ENCODE peak calls at places on chromosome 22, in seven cellular contexts. T is psoas muscle, Y is sigmoid colon, P is AG04450, I is mammary epithelial cell, B is lower lobe of right lung, H is uterus. S is an unnamed sample.

GRCh38 chr22:49660794-49661781 is 166.6 kb downstream of the BRD1 start:
- DNase-seq in T (no peak), Y (peak; percentile 49), P (no peak), I (no peak), B (peak; percentile 37), H (peak; percentile 10), S (peak; percentile 50)

GRCh38 chr22:21915624-21916308 is 36.9 kb downstream of the PPM1F start:
- DNase-seq in T (no peak), Y (no peak), P (no peak), I (no peak), B (no peak), H (no peak), S (no peak)

GRCh38 chr22:19855504-19856409 is 1.1 kb upstream of the GNB1L start:
- DNase-seq in T (peak; percentile 66), Y (peak; percentile 85), P (no peak), I (peak; percentile 57), B (peak; percentile 79), H (peak; percentile 69), S (peak; percentile 74)

GRCh38 chr22:26485013-26485412 is 1.3 kb downstream of the SRRD start:
- DNase-seq in T (no peak), Y (no peak), P (no peak), I (no peak), B (no peak), H (no peak), S (no peak)

GRCh38 chr22:48588881-48589450 is 1238.7 kb downstream of the BRD1 start:
- DNase-seq in T (no peak), Y (no peak), P (no peak), I (no peak), B (peak; percentile 8), H (no peak), S (no peak)

GRCh38 chr22:25419247-25420113 is 145.0 kb upstream of the GRK3 start:
- DNase-seq in T (no peak), Y (peak; percentile 77), P (no peak), I (no peak), B (peak; percentile 72), H (no peak), S (no peak)

GRCh38 chr22:49587421-49587820 is 240.3 kb downstream of the BRD1 start:
- DNase-seq in T (no peak), Y (peak; percentile 55), P (no peak), I (no peak), B (peak; percentile 25), H (no peak), S (peak; percentile 44)

GRCh38 chr22:26404851-26405357 is 24.2 kb upstream of the ASPHD2 start:
- DNase-seq in T (no peak), Y (no peak), P (no peak), I (no peak), B (no peak), H (no peak), S (no peak)

GRCh38 chr22:43530864-43531201 is 119.0 kb downstream of the MPPED1 start:
- DNase-seq in T (no peak), Y (no peak), P (no peak), I (peak; percentile 43), B (no peak), H (no peak), S (no peak)

GRCh38 chr22:50112151-50113118 is 22.6 kb downstream of the MOV10L1 start:
- DNase-seq in T (no peak), Y (no peak), P (peak; percentile 21), I (peak; percentile 11), B (no peak), H (no peak), S (no peak)

GRCh38 chr22:26648011-26648497 is 9.3 kb upstream of the MIAT start:
- DNase-seq in T (no peak), Y (no peak), P (no peak), I (no peak), B (no peak), H (no peak), S (no peak)

GRCh38 chr22:49213731-49214352 is 613.8 kb downstream of the BRD1 start:
- DNase-seq in T (no peak), Y (peak; percentile 14), P (no peak), I (no peak), B (peak; percentile 11), H (no peak), S (no peak)

GRCh38 chr22:25637032-25637431 is 72.6 kb downstream of the GRK3 start:
- DNase-seq in T (no peak), Y (no peak), P (no peak), I (no peak), B (no peak), H (no peak), S (no peak)

GRCh38 chr22:49325531-49326395 is 501.9 kb downstream of the BRD1 start:
- DNase-seq in T (no peak), Y (peak; percentile 41), P (no peak), I (no peak), B (peak; percentile 19), H (no peak), S (peak; percentile 29)

DNA sequence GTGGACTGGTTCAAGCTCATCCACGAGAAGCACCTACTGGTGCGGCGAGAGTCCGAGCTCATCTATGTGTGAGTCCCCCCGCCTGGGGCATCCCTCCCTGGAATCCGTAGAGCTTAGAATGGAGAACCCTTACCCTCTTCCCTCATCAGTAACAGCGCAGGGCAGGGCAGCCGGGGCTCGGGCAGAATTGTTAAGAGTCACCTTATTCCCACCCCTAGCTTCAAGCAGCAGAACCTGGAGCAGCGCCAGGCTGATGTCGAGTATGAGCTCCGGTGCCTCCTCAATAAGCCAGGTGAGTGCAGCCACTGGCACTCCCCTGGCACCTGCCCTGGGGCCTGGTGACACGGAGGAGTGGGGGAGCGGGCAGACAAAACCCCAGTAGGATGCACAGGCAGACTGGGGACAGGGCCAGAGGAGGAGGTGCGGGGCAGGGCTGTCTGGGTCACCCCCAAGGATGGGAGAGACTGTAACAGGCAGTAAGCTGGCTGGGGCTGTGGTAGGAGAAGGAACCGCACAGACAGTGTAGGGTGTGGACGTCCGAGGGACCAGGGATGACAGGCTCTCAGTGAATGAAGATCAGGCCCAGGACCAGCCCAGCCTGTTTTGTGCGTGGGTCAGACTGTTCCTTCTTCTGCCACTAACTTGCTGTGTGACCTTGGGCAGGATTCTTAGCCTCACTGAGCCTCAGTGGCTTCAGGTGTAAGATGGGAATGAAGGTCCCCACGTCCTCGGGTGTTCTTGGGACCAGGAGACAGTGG is 20.4 kb downstream of the C22orf23 start:
- DNase-seq in T (no peak), Y (peak; percentile 74), P (no peak), I (peak; percentile 24), B (peak; percentile 90), H (peak; percentile 55), S (no peak)
- H3K27ac ChIP-seq in T (peak overlapping the region; percentile 54), Y (peak overlapping the region; percentile 97), P (peak overlapping the region; percentile 34), I (no peak overlapping the region), B (peak overlapping the region; percentile 56), H (peak overlapping the region; percentile 60), S (peak overlapping the region; percentile 30)

GRCh38 chr22:39292002-39292401 is 27.4 kb downstream of the RPL3 start:
- DNase-seq in T (no peak), Y (no peak), P (no peak), I (no peak), B (no peak), H (no peak), S (no peak)

GRCh38 chr22:39290724-39291161 is 28.7 kb downstream of the RPL3 start:
- DNase-seq in T (peak; percentile 79), Y (peak; percentile 84), P (no peak), I (peak; percentile 94), B (no peak), H (peak; percentile 78), S (peak; percentile 89)

GRCh38 chr22:39291501-39291900 is 27.9 kb downstream of the RPL3 start:
- DNase-seq in T (no peak), Y (no peak), P (no peak), I (no peak), B (no peak), H (no peak), S (no peak)

GRCh38 chr22:39289445-39290247 is 29.8 kb downstream of the RPL3 start:
- DNase-seq in T (no peak), Y (no peak), P (no peak), I (no peak), B (no peak), H (no peak), S (no peak)

GRCh38 chr22:39290248-39290720 is 29.1 kb downstream of the RPL3 start:
- DNase-seq in T (no peak), Y (no peak), P (no peak), I (peak; percentile 94), B (no peak), H (no peak), S (peak; percentile 95)
- H3K27ac ChIP-seq in T (peak overlapping the region; percentile 78), Y (no peak overlapping the region), P (peak overlapping the region; percentile 11), I (peak overlapping the region; percentile 67), B (no peak overlapping the region), H (peak overlapping the region; percentile 73), S (peak overlapping the region; percentile 89)

GRCh38 chr22:42472671-42473070 is 40.5 kb upstream of the NFAM1 start:
- DNase-seq in T (no peak), Y (peak; percentile 38), P (no peak), I (no peak), B (no peak), H (no peak), S (no peak)
- H3K27ac ChIP-seq in T (no peak overlapping the region), Y (no peak overlapping the region), P (no peak overlapping the region), I (no peak overlapping the region), B (no peak overlapping the region), H (no peak overlapping the region), S (no peak overlapping the region)

GRCh38 chr22:29786026-29786425 is 18.9 kb downstream of the UQCR10 start:
- DNase-seq in T (no peak), Y (no peak), P (no peak), I (no peak), B (no peak), H (no peak), S (no peak)
- H3K27ac ChIP-seq in T (no peak overlapping the region), Y (no peak overlapping the region), P (no peak overlapping the region), I (no peak overlapping the region), B (no peak overlapping the region), H (no peak overlapping the region), S (no peak overlapping the region)

GRCh38 chr22:44748524-44748923 is 3.9 kb upstream of the ARHGAP8 start:
- DNase-seq in T (no peak), Y (no peak), P (no peak), I (no peak), B (no peak), H (no peak), S (no peak)
- H3K27ac ChIP-seq in T (no peak overlapping the region), Y (no peak overlapping the region), P (no peak overlapping the region), I (no peak overlapping the region), B (no peak overlapping the region), H (no peak overlapping the region), S (no peak overlapping the region)

DNA sequence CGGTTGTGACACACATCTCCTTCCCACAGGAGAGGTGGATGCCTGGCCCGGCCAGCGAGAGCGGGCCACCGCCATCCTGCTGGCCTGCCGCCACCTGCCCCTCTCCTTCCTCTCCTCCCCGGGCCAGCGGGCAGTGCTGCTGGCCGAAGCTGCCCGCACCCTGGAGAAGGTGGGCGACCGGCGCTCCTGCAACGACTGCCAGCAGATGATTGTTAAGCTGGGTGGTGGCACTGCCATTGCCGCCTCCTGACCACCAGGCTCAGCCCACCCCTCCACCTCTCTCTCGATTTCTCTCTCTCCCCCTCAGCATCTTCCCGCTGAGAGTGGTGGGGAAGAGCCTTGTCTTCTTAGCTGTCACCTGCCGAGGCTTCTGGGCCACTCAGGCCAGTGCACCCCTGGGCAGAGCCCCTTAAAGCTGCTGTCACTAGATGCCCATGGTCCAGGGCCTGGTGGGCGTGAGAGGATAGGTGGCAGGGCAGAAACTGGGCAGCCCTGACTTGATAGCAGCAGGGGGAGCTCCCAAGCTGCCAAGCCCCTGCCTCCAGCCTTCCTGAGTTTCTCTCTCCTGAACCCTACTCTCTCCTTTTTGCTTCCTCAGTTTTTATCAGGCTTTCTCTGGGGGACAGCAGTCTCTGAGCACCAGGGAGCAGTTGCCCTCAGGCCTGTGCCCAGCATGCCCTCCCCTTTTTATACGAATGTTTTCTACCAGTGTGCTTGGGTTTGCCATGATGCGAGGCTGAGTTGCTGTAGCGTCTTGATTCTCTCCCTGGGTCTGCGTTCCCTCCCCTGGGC is 9.3 kb downstream of the SHISA8 start:
- DNase-seq in T (no peak), Y (no peak), P (no peak), I (no peak), B (no peak), H (no peak), S (no peak)
- H3K27ac ChIP-seq in T (no peak overlapping the region), Y (no peak overlapping the region), P (no peak overlapping the region), I (no peak overlapping the region), B (no peak overlapping the region), H (no peak overlapping the region), S (no peak overlapping the region)

GRCh38 chr22:23693979-23694680 is 3.3 kb downstream of the RGL4 start:
- DNase-seq in T (no peak), Y (no peak), P (no peak), I (no peak), B (no peak), H (no peak), S (no peak)
- H3K27ac ChIP-seq in T (no peak overlapping the region), Y (no peak overlapping the region), P (no peak overlapping the region), I (no peak overlapping the region), B (no peak overlapping the region), H (no peak overlapping the region), S (no peak overlapping the region)

S was measured in RWPE2.